ENCODE peak calls at places on chromosomes 12 and 14, in four cellular contexts. One of them, this sample, is unnamed.

GRCh38 chr12:93100610-93101009 is 171.5 kb upstream of the EEA1 start:
- DNase-seq in SK-N-SH: peak; percentile 39
- DNase-seq in transverse colon: no peak
- DNase-seq in ovary: no peak
- DNase-seq in this sample: no peak

GRCh38 chr12:4118017-4118510 is 155.5 kb upstream of the CCND2 start:
- DNase-seq in SK-N-SH: no peak
- DNase-seq in ovary: no peak
- DNase-seq in transverse colon: peak; percentile 80
- DNase-seq in this sample: peak; percentile 50

GRCh38 chr14:30525833-30526232 is 33.1 kb upstream of the G2E3 start:
- DNase-seq in SK-N-SH: no peak
- DNase-seq in transverse colon: no peak
- DNase-seq in ovary: no peak
- DNase-seq in this sample: no peak

GRCh38 chr12:123061806-123062205 is 81.3 kb downstream of the ARL6IP4 start:
- DNase-seq in ovary: no peak
- DNase-seq in SK-N-SH: no peak
- DNase-seq in transverse colon: no peak
- DNase-seq in this sample: no peak

GRCh38 chr12:547883-548470 is 88.2 kb downstream of the B4GALNT3 start:
- DNase-seq in transverse colon: no peak
- DNase-seq in SK-N-SH: no peak
- DNase-seq in ovary: no peak
- DNase-seq in this sample: no peak

GRCh38 chr14:69712637-69713088 is 54.3 kb upstream of the SRSF5 start:
- DNase-seq in transverse colon: peak; percentile 83
- DNase-seq in ovary: no peak
- DNase-seq in SK-N-SH: no peak
- DNase-seq in this sample: no peak

GRCh38 chr12:50723870-50724269 is 40.0 kb upstream of the ATF1 start:
- DNase-seq in SK-N-SH: no peak
- DNase-seq in ovary: no peak
- DNase-seq in transverse colon: no peak
- DNase-seq in this sample: no peak

GRCh38 chr14:66380143-66380542 is 106.0 kb upstream of the CCDC196 start:
- DNase-seq in SK-N-SH: no peak
- DNase-seq in transverse colon: no peak
- DNase-seq in ovary: peak; percentile 59
- DNase-seq in this sample: no peak

GRCh38 chr12:88298014-88298682 is 156.0 kb downstream of the TMTC3 start:
- DNase-seq in ovary: no peak
- DNase-seq in transverse colon: no peak
- DNase-seq in SK-N-SH: peak; percentile 10
- DNase-seq in this sample: no peak

GRCh38 chr12:28027328-28027727 is 54.8 kb upstream of the PTHLH start:
- DNase-seq in transverse colon: no peak
- DNase-seq in ovary: no peak
- DNase-seq in SK-N-SH: no peak
- DNase-seq in this sample: no peak

GRCh38 chr12:16359512-16360491 is 12.4 kb downstream of the MGST1 start:
- DNase-seq in transverse colon: peak; percentile 64
- DNase-seq in SK-N-SH: peak; percentile 52
- DNase-seq in ovary: no peak
- DNase-seq in this sample: no peak

GRCh38 chr12:22172501-22172900 is 126.5 kb downstream of the CMAS start:
- DNase-seq in transverse colon: no peak
- DNase-seq in SK-N-SH: no peak
- DNase-seq in ovary: no peak
- DNase-seq in this sample: no peak

GRCh38 chr12:130110910-130111309 is 51.4 kb upstream of the FZD10 start:
- DNase-seq in SK-N-SH: no peak
- DNase-seq in transverse colon: no peak
- DNase-seq in ovary: no peak
- DNase-seq in this sample: no peak

GRCh38 chr12:32053881-32054624 is 52.6 kb upstream of the BICD1 start:
- DNase-seq in SK-N-SH: no peak
- DNase-seq in transverse colon: no peak
- DNase-seq in ovary: no peak
- DNase-seq in this sample: no peak

GRCh38 chr12:60231976-60232907 is 636.4 kb downstream of the SLC16A7 start:
- DNase-seq in ovary: no peak
- DNase-seq in transverse colon: no peak
- DNase-seq in SK-N-SH: no peak
- DNase-seq in this sample: no peak

GRCh38 chr12:30827406-30828055 is 72.8 kb upstream of the CAPRIN2 start:
- DNase-seq in ovary: no peak
- DNase-seq in transverse colon: no peak
- DNase-seq in SK-N-SH: no peak
- DNase-seq in this sample: no peak

GRCh38 chr14:93173943-93174395 is 10.7 kb downstream of the MOAP1 start:
- DNase-seq in ovary: no peak
- DNase-seq in transverse colon: no peak
- DNase-seq in SK-N-SH: peak; percentile 44
- DNase-seq in this sample: no peak

GRCh38 chr12:27434673-27435565 is 11.6 kb upstream of the SMCO2 start:
- DNase-seq in SK-N-SH: peak; percentile 54
- DNase-seq in ovary: peak; percentile 30
- DNase-seq in transverse colon: no peak
- DNase-seq in this sample: no peak

GRCh38 chr12:110907583-110907982 is 12.8 kb downstream of the MYL2 start:
- DNase-seq in ovary: no peak
- DNase-seq in SK-N-SH: no peak
- DNase-seq in transverse colon: no peak
- DNase-seq in this sample: no peak

GRCh38 chr12:76002598-76003262 is 28.8 kb downstream of the PHLDA1 start:
- DNase-seq in transverse colon: no peak
- DNase-seq in SK-N-SH: peak; percentile 52
- DNase-seq in ovary: no peak
- DNase-seq in this sample: no peak

GRCh38 chr12:108657130-108657745 is 23.5 kb upstream of the SELPLG start:
- DNase-seq in ovary: no peak
- DNase-seq in transverse colon: no peak
- DNase-seq in SK-N-SH: no peak
- DNase-seq in this sample: no peak

GRCh38 chr12:19850341-19851065 is 411.2 kb downstream of the AEBP2 start:
- DNase-seq in SK-N-SH: no peak
- DNase-seq in transverse colon: no peak
- DNase-seq in ovary: no peak
- DNase-seq in this sample: no peak

GRCh38 chr12:26402648-26403047 is 207.3 kb downstream of the SSPN start:
- DNase-seq in transverse colon: peak; percentile 46
- DNase-seq in ovary: no peak
- DNase-seq in SK-N-SH: no peak
- DNase-seq in this sample: peak; percentile 31

GRCh38 chr12:71011261-71011660 is 90.7 kb upstream of the PTPRR start:
- DNase-seq in transverse colon: no peak
- DNase-seq in ovary: no peak
- DNase-seq in SK-N-SH: no peak
- DNase-seq in this sample: no peak

GRCh38 chr12:5022465-5023061 is 21.1 kb upstream of the KCNA5 start:
- DNase-seq in transverse colon: peak; percentile 36
- DNase-seq in ovary: no peak
- DNase-seq in SK-N-SH: peak; percentile 70
- DNase-seq in this sample: no peak

GRCh38 chr12:72390146-72390545 is 118.0 kb downstream of the TRHDE start:
- DNase-seq in ovary: no peak
- DNase-seq in transverse colon: no peak
- DNase-seq in SK-N-SH: no peak
- DNase-seq in this sample: no peak

GRCh38 chr12:75526655-75527511 is 15.5 kb upstream of the KRR1 start:
- DNase-seq in ovary: no peak
- DNase-seq in transverse colon: no peak
- DNase-seq in SK-N-SH: peak; percentile 51
- DNase-seq in this sample: no peak

GRCh38 chr12:4910502-4911315 is 1.0 kb downstream of the KCNA1 start:
- DNase-seq in ovary: no peak
- DNase-seq in SK-N-SH: peak; percentile 29
- DNase-seq in transverse colon: no peak
- DNase-seq in this sample: peak; percentile 46

GRCh38 chr14:106845286-106846087 is 1319.1 kb downstream of the TMEM121 start:
- DNase-seq in transverse colon: peak; percentile 92
- DNase-seq in SK-N-SH: peak; percentile 19
- DNase-seq in ovary: peak; percentile 66
- DNase-seq in this sample: no peak

GRCh38 chr12:38850463-38850862 is 54.9 kb downstream of the CPNE8 start:
- DNase-seq in transverse colon: no peak
- DNase-seq in ovary: no peak
- DNase-seq in SK-N-SH: no peak
- DNase-seq in this sample: no peak

GRCh38 chr14:86055512-86055911 is 525.6 kb downstream of the FLRT2 start:
- DNase-seq in ovary: no peak
- DNase-seq in SK-N-SH: no peak
- DNase-seq in transverse colon: no peak
- DNase-seq in this sample: no peak

GRCh38 chr12:102618197-102618897 is 138.0 kb upstream of the IGF1 start:
- DNase-seq in transverse colon: no peak
- DNase-seq in SK-N-SH: no peak
- DNase-seq in ovary: no peak
- DNase-seq in this sample: no peak

GRCh38 chr14:38663382-38663781 is 407.5 kb upstream of the CLEC14A start:
- DNase-seq in transverse colon: no peak
- DNase-seq in SK-N-SH: no peak
- DNase-seq in ovary: no peak
- DNase-seq in this sample: no peak

GRCh38 chr12:58503731-58504520 is 416.4 kb downstream of the LRIG3 start:
- DNase-seq in SK-N-SH: no peak
- DNase-seq in transverse colon: no peak
- DNase-seq in ovary: no peak
- DNase-seq in this sample: no peak

GRCh38 chr12:45966486-45966885 is 23.9 kb downstream of the SCAF11 start:
- DNase-seq in SK-N-SH: no peak
- DNase-seq in transverse colon: no peak
- DNase-seq in ovary: no peak
- DNase-seq in this sample: no peak

GRCh38 chr12:54216580-54217308 is 28.0 kb upstream of the SMUG1 start:
- DNase-seq in SK-N-SH: peak; percentile 87
- DNase-seq in transverse colon: peak; percentile 78
- DNase-seq in ovary: peak; percentile 76
- DNase-seq in this sample: peak; percentile 81

GRCh38 chr12:54215990-54216579 is 27.3 kb upstream of the SMUG1 start:
- DNase-seq in transverse colon: peak; percentile 21
- DNase-seq in ovary: peak; percentile 57
- DNase-seq in SK-N-SH: no peak
- DNase-seq in this sample: no peak

GRCh38 chr12:54217309-54217661 is 28.5 kb upstream of the SMUG1 start:
- DNase-seq in ovary: no peak
- DNase-seq in transverse colon: no peak
- DNase-seq in SK-N-SH: peak; percentile 42
- DNase-seq in this sample: no peak

GRCh38 chr12:54220092-54220557 is 31.3 kb upstream of the SMUG1 start:
- DNase-seq in transverse colon: peak; percentile 70
- DNase-seq in SK-N-SH: peak; percentile 75
- DNase-seq in ovary: peak; percentile 72
- DNase-seq in this sample: peak; percentile 40

GRCh38 chr12:54217774-54218221 is 29.0 kb upstream of the SMUG1 start:
- DNase-seq in SK-N-SH: no peak
- DNase-seq in transverse colon: peak; percentile 55
- DNase-seq in ovary: peak; percentile 51
- DNase-seq in this sample: no peak
- H3K4me3 ChIP-seq in SK-N-SH: no peak overlapping the region
- H3K4me3 ChIP-seq in transverse colon: peak overlapping the region; percentile 37
- H3K4me3 ChIP-seq in ovary: peak overlapping the region; percentile 20
- H3K4me3 ChIP-seq in this sample: peak overlapping the region; percentile 40

GRCh38 chr12:65822732-65823480 is 1.4 kb upstream of the HMGA2 start:
- DNase-seq in SK-N-SH: peak; percentile 11
- DNase-seq in transverse colon: peak; percentile 60
- DNase-seq in ovary: peak; percentile 15
- DNase-seq in this sample: no peak
- TF ChIP-seq EP300 in SK-N-SH: no peak
- TF ChIP-seq EP300 in transverse colon: no peak
- TF ChIP-seq EP300 in ovary: no peak
- TF ChIP-seq EP300 in this sample: no peak

DNA sequence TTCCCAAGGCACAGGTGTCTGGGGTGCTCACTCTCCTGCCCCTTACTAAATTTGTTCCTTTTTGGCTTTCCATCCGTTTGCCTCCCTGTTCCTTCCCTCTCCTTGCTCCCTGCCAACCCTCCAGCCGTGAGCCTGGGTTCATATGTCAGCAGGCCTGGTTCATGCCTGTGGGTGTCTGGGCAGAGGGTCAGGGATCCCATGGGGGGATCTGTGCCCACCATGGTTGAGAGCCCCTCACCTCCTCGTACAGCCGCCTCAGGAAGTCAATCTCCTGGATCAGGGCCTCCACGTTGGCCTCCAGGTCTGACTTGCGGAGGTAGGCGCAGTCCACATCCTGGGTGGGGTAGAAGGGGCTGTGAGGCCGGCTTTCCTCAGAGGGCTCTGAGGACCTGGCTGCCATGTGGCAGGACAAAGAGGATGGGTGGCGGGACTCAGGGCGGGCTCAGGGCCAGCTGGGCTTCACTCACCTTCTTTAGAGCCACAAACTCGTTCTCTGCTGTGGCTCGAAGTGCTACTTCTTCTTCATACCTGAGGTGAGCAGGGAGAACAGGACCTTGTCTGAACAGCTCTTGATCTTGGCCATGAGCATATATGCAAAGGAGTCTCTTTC is 3.6 kb downstream of the KRT83 start:
- DNase-seq in transverse colon: no peak
- DNase-seq in ovary: no peak
- DNase-seq in SK-N-SH: no peak
- DNase-seq in this sample: no peak
- H3K4me3 ChIP-seq in transverse colon: no peak overlapping the region
- H3K4me3 ChIP-seq in ovary: no peak overlapping the region
- H3K4me3 ChIP-seq in SK-N-SH: no peak overlapping the region
- H3K4me3 ChIP-seq in this sample: no peak overlapping the region

GRCh38 chr12:47781479-47782371 is 8.7 kb downstream of the SLC48A1 start:
- DNase-seq in SK-N-SH: no peak
- DNase-seq in ovary: no peak
- DNase-seq in transverse colon: no peak
- DNase-seq in this sample: no peak
- TF ChIP-seq EP300 in SK-N-SH: no peak
- TF ChIP-seq EP300 in ovary: no peak
- TF ChIP-seq EP300 in transverse colon: no peak
- TF ChIP-seq EP300 in this sample: no peak

This sample was measured in upper lobe of left lung.